ENCODE peak calls at places on chromosomes 11 and 22, in ten cellular contexts. M, Y, B, C, V, J, S, P, Q and G are unnamed samples.

GRCh38 chr11:113778111-113778910 is 1.3 kb upstream of the CLDN25 start:
- DNase-seq in M (no peak), Y (no peak), B (no peak), C (peak), V (peak), J (no peak), S (peak), P (peak), Q (peak), G (no peak)

GRCh38 chr22:35677460-35678187 is 29.4 kb downstream of the APOL6 start:
- DNase-seq in M (no peak), Y (no peak), B (no peak), C (no peak), V (no peak), J (no peak), S (no peak), P (no peak), Q (no peak), G (no peak)

GRCh38 chr22:17907731-17908051 is 116.7 kb downstream of the MICAL3 start:
- DNase-seq in M (no peak), Y (no peak), B (no peak), C (no peak), V (no peak), J (no peak), S (no peak), P (no peak), Q (no peak), G (no peak)

GRCh38 chr22:45163074-45163416 is 680 bp upstream of the NUP50 start:
- DNase-seq in M (no peak), Y (no peak), B (no peak), C (peak), V (peak), J (no peak), S (no peak), P (peak), Q (peak), G (no peak)

GRCh38 chr11:299081-299891 is at the start of gene IFITM5:
- DNase-seq in M (no peak), Y (no peak), B (no peak), C (no peak), V (no peak), J (no peak), S (no peak), P (no peak), Q (no peak), G (no peak)

GRCh38 chr11:76212086-76213035 is 6.1 kb upstream of the WNT11 start:
- DNase-seq in M (no peak), Y (no peak), B (no peak), C (no peak), V (no peak), J (no peak), S (no peak), P (no peak), Q (no peak), G (no peak)

GRCh38 chr22:36149464-36149863 is 11.1 kb downstream of the APOL3 start:
- DNase-seq in M (no peak), Y (no peak), B (no peak), C (peak), V (peak), J (no peak), S (no peak), P (no peak), Q (peak), G (no peak)

GRCh38 chr11:31856248-31856647 is 45.1 kb upstream of the PAX6 start:
- DNase-seq in M (no peak), Y (no peak), B (no peak), C (peak), V (peak), J (no peak), S (no peak), P (no peak), Q (no peak), G (no peak)

GRCh38 chr11:43735115-43735514 is 54.6 kb downstream of the HSD17B12 start:
- DNase-seq in M (no peak), Y (no peak), B (no peak), C (no peak), V (no peak), J (no peak), S (no peak), P (no peak), Q (no peak), G (no peak)

GRCh38 chr11:103970850-103971249 is 65.6 kb upstream of the DDI1 start:
- DNase-seq in M (no peak), Y (no peak), B (no peak), C (no peak), V (no peak), J (no peak), S (no peak), P (no peak), Q (no peak), G (no peak)